ENCODE peak calls at places on chromosomes 5 and 9, in nine cellular contexts. C, R, Z, V, W, Y, A, S and U are unnamed samples.

GRCh38 chr9:33878691-33879366 is 61.9 kb downstream of the UBE2R2 start:
- DNase-seq in C (no peak), R (no peak), Z (no peak), V (no peak), W (no peak), Y (no peak), A (no peak), S (no peak), U (no peak)

GRCh38 chr5:1124181-1125029 is 12.5 kb upstream of the SLC12A7 start:
- DNase-seq in C (no peak), R (no peak), Z (no peak), V (no peak), W (no peak), Y (no peak), A (no peak), S (no peak), U (no peak)

GRCh38 chr9:138099803-138100598 is 222.4 kb downstream of the CACNA1B start:
- DNase-seq in C (no peak), R (no peak), Z (peak), V (no peak), W (no peak), Y (no peak), A (no peak), S (no peak), U (no peak)

GRCh38 chr5:133467325-133467700 is 145.0 kb downstream of the FSTL4 start:
- DNase-seq in C (no peak), R (no peak), Z (no peak), V (no peak), W (no peak), Y (no peak), A (no peak), S (no peak), U (no peak)

GRCh38 chr5:132364319-132364718 is 5.2 kb upstream of the SLC22A5 start:
- DNase-seq in C (peak), R (no peak), Z (no peak), V (no peak), W (no peak), Y (no peak), A (no peak), S (no peak), U (no peak)

GRCh38 chr5:9302228-9302627 is 243.6 kb downstream of the SEMA5A start:
- DNase-seq in C (peak), R (no peak), Z (no peak), V (no peak), W (no peak), Y (no peak), A (no peak), S (no peak), U (no peak)

GRCh38 chr5:149438711-149439132 is 59.6 kb upstream of the IL17B start:
- DNase-seq in C (no peak), R (no peak), Z (no peak), V (no peak), W (no peak), Y (no peak), A (no peak), S (no peak), U (no peak)

GRCh38 chr5:122896598-122897282 is 51.3 kb downstream of the SNX24 start:
- DNase-seq in C (peak), R (no peak), Z (no peak), V (no peak), W (no peak), Y (no peak), A (no peak), S (no peak), U (no peak)

GRCh38 chr5:90707698-90708097 is 149.1 kb downstream of the ADGRV1 start:
- DNase-seq in C (no peak), R (no peak), Z (no peak), V (no peak), W (no peak), Y (no peak), A (no peak), S (no peak), U (no peak)

GRCh38 chr5:178289438-178289837 is 56.8 kb upstream of the PHYKPL start:
- DNase-seq in C (no peak), R (no peak), Z (no peak), V (no peak), W (no peak), Y (no peak), A (no peak), S (no peak), U (peak)

GRCh38 chr5:74672215-74672877 is 12.7 kb upstream of the HEXB start:
- DNase-seq in C (no peak), R (no peak), Z (no peak), V (no peak), W (no peak), Y (no peak), A (no peak), S (no peak), U (no peak)

GRCh38 chr9:5562806-5563416 is 52.6 kb downstream of the PDCD1LG2 start:
- DNase-seq in C (no peak), R (no peak), Z (no peak), V (no peak), W (no peak), Y (no peak), A (no peak), S (no peak), U (no peak)

GRCh38 chr9:98409637-98410173 is 154.3 kb upstream of the TBC1D2 start:
- DNase-seq in C (no peak), R (no peak), Z (no peak), V (no peak), W (no peak), Y (no peak), A (no peak), S (no peak), U (no peak)

GRCh38 chr5:6827815-6828214 is 114.6 kb downstream of the TENT4A start:
- DNase-seq in C (no peak), R (peak), Z (no peak), V (no peak), W (no peak), Y (no peak), A (peak), S (peak), U (no peak)

GRCh38 chr5:151597749-151598148 is 6.6 kb upstream of the FAT2 start:
- DNase-seq in C (no peak), R (no peak), Z (no peak), V (no peak), W (no peak), Y (no peak), A (no peak), S (no peak), U (no peak)

GRCh38 chr9:133525677-133526076 is 918 bp upstream of the MYMK start:
- DNase-seq in C (no peak), R (no peak), Z (no peak), V (peak), W (no peak), Y (no peak), A (no peak), S (no peak), U (peak)

GRCh38 chr5:80242849-80243248 is 13.0 kb downstream of the SERINC5 start:
- DNase-seq in C (no peak), R (no peak), Z (no peak), V (no peak), W (no peak), Y (no peak), A (no peak), S (no peak), U (no peak)

GRCh38 chr5:102537011-102537410 is 38.2 kb upstream of the SLCO6A1 start:
- DNase-seq in C (no peak), R (no peak), Z (no peak), V (no peak), W (no peak), Y (no peak), A (no peak), S (no peak), U (no peak)

GRCh38 chr5:97544279-97545077 is 361.4 kb upstream of the RIOK2 start:
- DNase-seq in C (no peak), R (no peak), Z (no peak), V (no peak), W (no peak), Y (no peak), A (no peak), S (no peak), U (no peak)

GRCh38 chr5:137656558-137656957 is 79.3 kb downstream of the KLHL3 start:
- DNase-seq in C (no peak), R (no peak), Z (no peak), V (no peak), W (no peak), Y (no peak), A (no peak), S (no peak), U (no peak)

GRCh38 chr5:132386644-132387286 is 17.3 kb downstream of the SLC22A5 start:
- DNase-seq in C (peak), R (peak), Z (peak), V (peak), W (peak), Y (peak), A (peak), S (peak), U (peak)

GRCh38 chr9:13750639-13751038 is 471.1 kb upstream of the MPDZ start:
- DNase-seq in C (no peak), R (no peak), Z (no peak), V (no peak), W (no peak), Y (no peak), A (no peak), S (no peak), U (no peak)

GRCh38 chr5:173328896-173329369 is 719 bp upstream of the STC2 start:
- DNase-seq in C (peak), R (no peak), Z (no peak), V (no peak), W (no peak), Y (no peak), A (no peak), S (no peak), U (no peak)

GRCh38 chr5:120817044-120817985 is 353.2 kb downstream of the PRR16 start:
- DNase-seq in C (peak), R (no peak), Z (no peak), V (no peak), W (no peak), Y (no peak), A (no peak), S (no peak), U (peak)

GRCh38 chr9:127931092-127931881 is 710 bp upstream of the PIP5KL1 start:
- DNase-seq in C (peak), R (peak), Z (no peak), V (peak), W (no peak), Y (no peak), A (no peak), S (no peak), U (peak)

GRCh38 chr5:10825897-10826644 is 65.0 kb upstream of the DAP start:
- DNase-seq in C (no peak), R (no peak), Z (no peak), V (no peak), W (no peak), Y (no peak), A (no peak), S (no peak), U (no peak)

GRCh38 chr5:155010881-155011280 is 2.7 kb upstream of the KIF4B start:
- DNase-seq in C (no peak), R (no peak), Z (no peak), V (no peak), W (no peak), Y (no peak), A (no peak), S (no peak), U (no peak)

GRCh38 chr5:63228154-63228553 is 649.5 kb downstream of the LRRC70 start:
- DNase-seq in C (no peak), R (no peak), Z (no peak), V (no peak), W (no peak), Y (no peak), A (no peak), S (no peak), U (no peak)

GRCh38 chr5:56763711-56764466 is 51.5 kb upstream of the MAP3K1 start:
- DNase-seq in C (no peak), R (peak), Z (no peak), V (no peak), W (no peak), Y (no peak), A (no peak), S (no peak), U (no peak)

GRCh38 chr5:173278172-173278571 is 43.2 kb upstream of the NKX2-5 start:
- DNase-seq in C (no peak), R (no peak), Z (no peak), V (peak), W (no peak), Y (no peak), A (no peak), S (no peak), U (peak)

GRCh38 chr5:56637321-56637920 is 177.9 kb upstream of the MAP3K1 start:
- DNase-seq in C (no peak), R (no peak), Z (no peak), V (no peak), W (peak), Y (no peak), A (no peak), S (no peak), U (no peak)

GRCh38 chr5:2029206-2029605 is 146.5 kb upstream of the IRX4 start:
- DNase-seq in C (no peak), R (no peak), Z (no peak), V (no peak), W (no peak), Y (no peak), A (no peak), S (no peak), U (no peak)

GRCh38 chr5:53288511-53288910 is 179.0 kb upstream of the MOCS2 start:
- DNase-seq in C (no peak), R (no peak), Z (no peak), V (no peak), W (no peak), Y (no peak), A (no peak), S (no peak), U (no peak)